ENCODE peak calls at places on chromosome 17, in nine cellular contexts. One of them, this sample, is unnamed.

GRCh38 chr17:3985800-3986199 is 21.6 kb upstream of the ATP2A3 start:
- DNase-seq in neural progenitor cell: no peak
- DNase-seq in fibroblast of lung: no peak
- DNase-seq in PC-9: no peak
- DNase-seq in GM23248: no peak
- DNase-seq in IMR-90: no peak
- DNase-seq in HepG2: no peak
- DNase-seq in GM23338: no peak
- DNase-seq in HCT116: no peak
- DNase-seq in this sample: no peak

GRCh38 chr17:1039511-1040215 is 42.7 kb downstream of the TIMM22 start:
- DNase-seq in fibroblast of lung: no peak
- DNase-seq in HepG2: no peak
- DNase-seq in IMR-90: no peak
- DNase-seq in HCT116: no peak
- DNase-seq in neural progenitor cell: no peak
- DNase-seq in PC-9: no peak
- DNase-seq in GM23338: no peak
- DNase-seq in GM23248: no peak
- DNase-seq in this sample: no peak

GRCh38 chr17:78125138-78125913 is 3.2 kb downstream of the TMC6 start:
- DNase-seq in GM23338: no peak
- DNase-seq in fibroblast of lung: no peak
- DNase-seq in PC-9: no peak
- DNase-seq in IMR-90: no peak
- DNase-seq in GM23248: no peak
- DNase-seq in neural progenitor cell: no peak
- DNase-seq in HepG2: no peak
- DNase-seq in HCT116: no peak
- DNase-seq in this sample: no peak

GRCh38 chr17:68290955-68291835 is at the start of the genes ARSG and SLC16A6:
- DNase-seq in PC-9: peak; percentile 43
- DNase-seq in GM23338: peak; percentile 86
- DNase-seq in HepG2: peak; percentile 78
- DNase-seq in neural progenitor cell: peak; percentile 91
- DNase-seq in fibroblast of lung: peak; percentile 51
- DNase-seq in GM23248: peak; percentile 72
- DNase-seq in HCT116: peak; percentile 54
- DNase-seq in IMR-90: peak; percentile 48
- DNase-seq in this sample: peak; percentile 26

GRCh38 chr17:56912105-56912999 is 1.5 kb downstream of the TRIM25 start:
- DNase-seq in PC-9: no peak
- DNase-seq in HCT116: no peak
- DNase-seq in GM23338: no peak
- DNase-seq in neural progenitor cell: no peak
- DNase-seq in fibroblast of lung: peak; percentile 42
- DNase-seq in IMR-90: no peak
- DNase-seq in GM23248: peak; percentile 66
- DNase-seq in HepG2: peak; percentile 57
- DNase-seq in this sample: no peak

GRCh38 chr17:36761203-36761945 is 160.0 kb downstream of the MRM1 start:
- DNase-seq in fibroblast of lung: no peak
- DNase-seq in neural progenitor cell: peak; percentile 94
- DNase-seq in PC-9: no peak
- DNase-seq in GM23338: peak; percentile 36
- DNase-seq in HCT116: no peak
- DNase-seq in HepG2: no peak
- DNase-seq in GM23248: no peak
- DNase-seq in IMR-90: no peak
- DNase-seq in this sample: peak; percentile 4

GRCh38 chr17:83098241-83099085 is 19.1 kb downstream of the METRNL start:
- DNase-seq in GM23248: peak; percentile 75
- DNase-seq in GM23338: no peak
- DNase-seq in PC-9: no peak
- DNase-seq in fibroblast of lung: no peak
- DNase-seq in HepG2: no peak
- DNase-seq in HCT116: no peak
- DNase-seq in IMR-90: no peak
- DNase-seq in neural progenitor cell: peak; percentile 34
- DNase-seq in this sample: no peak

GRCh38 chr17:79835470-79835899 is 3.8 kb downstream of the CBX4 start:
- DNase-seq in GM23248: no peak
- DNase-seq in PC-9: no peak
- DNase-seq in neural progenitor cell: peak; percentile 69
- DNase-seq in IMR-90: no peak
- DNase-seq in HCT116: no peak
- DNase-seq in GM23338: peak; percentile 64
- DNase-seq in fibroblast of lung: no peak
- DNase-seq in HepG2: no peak
- DNase-seq in this sample: no peak

GRCh38 chr17:8021565-8022357 is 17.1 kb upstream of the ALOX15B start:
- DNase-seq in IMR-90: no peak
- DNase-seq in fibroblast of lung: no peak
- DNase-seq in neural progenitor cell: no peak
- DNase-seq in HepG2: no peak
- DNase-seq in GM23338: no peak
- DNase-seq in PC-9: no peak
- DNase-seq in GM23248: no peak
- DNase-seq in HCT116: no peak
- DNase-seq in this sample: no peak

GRCh38 chr17:44110823-44111633 is 12.4 kb downstream of the HDAC5 start:
- DNase-seq in HCT116: no peak
- DNase-seq in GM23338: peak; percentile 95
- DNase-seq in GM23248: peak; percentile 95
- DNase-seq in PC-9: peak; percentile 61
- DNase-seq in neural progenitor cell: peak; percentile 70
- DNase-seq in IMR-90: peak; percentile 86
- DNase-seq in fibroblast of lung: peak; percentile 94
- DNase-seq in HepG2: peak; percentile 96
- DNase-seq in this sample: peak; percentile 71

GRCh38 chr17:66842505-66842904 is 7.6 kb downstream of the CACNG5 start:
- DNase-seq in PC-9: no peak
- DNase-seq in GM23338: no peak
- DNase-seq in IMR-90: no peak
- DNase-seq in HCT116: no peak
- DNase-seq in neural progenitor cell: no peak
- DNase-seq in GM23248: no peak
- DNase-seq in HepG2: no peak
- DNase-seq in fibroblast of lung: no peak
- DNase-seq in this sample: no peak

GRCh38 chr17:77391668-77392375 is 251.1 kb downstream of the SEC14L1 start:
- DNase-seq in fibroblast of lung: peak; percentile 98
- DNase-seq in HCT116: no peak
- DNase-seq in HepG2: no peak
- DNase-seq in GM23248: peak; percentile 98
- DNase-seq in IMR-90: peak; percentile 99
- DNase-seq in GM23338: peak; percentile 88
- DNase-seq in PC-9: no peak
- DNase-seq in neural progenitor cell: peak; percentile 78
- DNase-seq in this sample: peak; percentile 98

GRCh38 chr17:41339571-41340169 is 11.0 kb downstream of the KRT33A start:
- DNase-seq in neural progenitor cell: no peak
- DNase-seq in GM23338: no peak
- DNase-seq in fibroblast of lung: no peak
- DNase-seq in IMR-90: no peak
- DNase-seq in PC-9: peak; percentile 68
- DNase-seq in HCT116: no peak
- DNase-seq in GM23248: no peak
- DNase-seq in HepG2: no peak
- DNase-seq in this sample: no peak
- H3K4me1 ChIP-seq in neural progenitor cell: no peaks in the 10 kb centered on the region
- H3K4me1 ChIP-seq in GM23338: no peaks in the 10 kb centered on the region
- H3K4me1 ChIP-seq in fibroblast of lung: no peaks in the 10 kb centered on the region
- H3K4me1 ChIP-seq in IMR-90: peaks cover 6% of the 10 kb centered on the region
- H3K4me1 ChIP-seq in PC-9: peaks cover 51% of the 10 kb centered on the region
- H3K4me1 ChIP-seq in HCT116: no peaks in the 10 kb centered on the region
- H3K4me1 ChIP-seq in GM23248: no peaks in the 10 kb centered on the region
- H3K4me1 ChIP-seq in HepG2: no peaks in the 10 kb centered on the region
- H3K4me1 ChIP-seq in this sample: no peaks in the 10 kb centered on the region

GRCh38 chr17:32569171-32570080 is 82.6 kb downstream of the CDK5R1 start:
- DNase-seq in PC-9: peak; percentile 91
- DNase-seq in fibroblast of lung: no peak
- DNase-seq in GM23338: no peak
- DNase-seq in GM23248: peak; percentile 78
- DNase-seq in IMR-90: no peak
- DNase-seq in HepG2: no peak
- DNase-seq in HCT116: no peak
- DNase-seq in neural progenitor cell: no peak
- DNase-seq in this sample: no peak

GRCh38 chr17:32567086-32567485 is 80.3 kb downstream of the CDK5R1 start:
- DNase-seq in GM23338: no peak
- DNase-seq in fibroblast of lung: no peak
- DNase-seq in HCT116: no peak
- DNase-seq in PC-9: no peak
- DNase-seq in GM23248: no peak
- DNase-seq in neural progenitor cell: no peak
- DNase-seq in IMR-90: no peak
- DNase-seq in HepG2: no peak
- DNase-seq in this sample: no peak

GRCh38 chr17:32567511-32567910 is 80.7 kb downstream of the CDK5R1 start:
- DNase-seq in HepG2: no peak
- DNase-seq in neural progenitor cell: no peak
- DNase-seq in fibroblast of lung: no peak
- DNase-seq in GM23338: no peak
- DNase-seq in HCT116: no peak
- DNase-seq in PC-9: no peak
- DNase-seq in GM23248: no peak
- DNase-seq in IMR-90: no peak
- DNase-seq in this sample: no peak

GRCh38 chr17:32570081-32570396 is 83.2 kb downstream of the CDK5R1 start:
- DNase-seq in neural progenitor cell: no peak
- DNase-seq in GM23248: no peak
- DNase-seq in GM23338: no peak
- DNase-seq in IMR-90: no peak
- DNase-seq in fibroblast of lung: no peak
- DNase-seq in PC-9: no peak
- DNase-seq in HepG2: no peak
- DNase-seq in HCT116: no peak
- DNase-seq in this sample: no peak

DNA sequence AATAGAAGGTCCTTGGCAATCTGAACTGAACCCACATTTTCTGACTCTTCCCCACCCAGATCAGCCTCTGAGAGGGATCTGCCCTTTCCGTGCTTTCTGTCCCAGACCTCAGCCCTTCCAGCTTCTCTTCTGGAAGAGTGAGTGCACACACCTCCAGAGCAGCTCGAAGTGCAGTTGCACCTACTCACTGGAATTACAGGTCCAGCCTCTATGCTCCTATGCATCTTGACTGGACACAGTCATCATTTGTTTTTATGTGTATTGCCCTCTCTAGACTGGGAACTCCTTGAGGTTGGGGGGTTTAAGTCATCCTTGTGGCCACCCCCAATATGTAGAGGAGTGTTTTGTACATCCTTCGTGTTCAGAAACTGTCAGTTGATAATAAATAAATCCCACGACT is 81.9 kb downstream of the CDK5R1 start:
- DNase-seq in neural progenitor cell: no peak
- DNase-seq in fibroblast of lung: no peak
- DNase-seq in PC-9: no peak
- DNase-seq in IMR-90: no peak
- DNase-seq in HCT116: no peak
- DNase-seq in GM23338: no peak
- DNase-seq in HepG2: no peak
- DNase-seq in GM23248: no peak
- DNase-seq in this sample: no peak
- H3K27ac ChIP-seq in neural progenitor cell: no peak overlapping the region
- H3K27ac ChIP-seq in fibroblast of lung: no peak overlapping the region
- H3K27ac ChIP-seq in PC-9: peak overlapping the region; percentile 83
- H3K27ac ChIP-seq in IMR-90: no peak overlapping the region
- H3K27ac ChIP-seq in HCT116: no peak overlapping the region
- H3K27ac ChIP-seq in GM23338: no peak overlapping the region
- H3K27ac ChIP-seq in HepG2: no peak overlapping the region
- H3K27ac ChIP-seq in GM23248: peak overlapping the region; percentile 78
- H3K27ac ChIP-seq in this sample: no peak overlapping the region

DNA sequence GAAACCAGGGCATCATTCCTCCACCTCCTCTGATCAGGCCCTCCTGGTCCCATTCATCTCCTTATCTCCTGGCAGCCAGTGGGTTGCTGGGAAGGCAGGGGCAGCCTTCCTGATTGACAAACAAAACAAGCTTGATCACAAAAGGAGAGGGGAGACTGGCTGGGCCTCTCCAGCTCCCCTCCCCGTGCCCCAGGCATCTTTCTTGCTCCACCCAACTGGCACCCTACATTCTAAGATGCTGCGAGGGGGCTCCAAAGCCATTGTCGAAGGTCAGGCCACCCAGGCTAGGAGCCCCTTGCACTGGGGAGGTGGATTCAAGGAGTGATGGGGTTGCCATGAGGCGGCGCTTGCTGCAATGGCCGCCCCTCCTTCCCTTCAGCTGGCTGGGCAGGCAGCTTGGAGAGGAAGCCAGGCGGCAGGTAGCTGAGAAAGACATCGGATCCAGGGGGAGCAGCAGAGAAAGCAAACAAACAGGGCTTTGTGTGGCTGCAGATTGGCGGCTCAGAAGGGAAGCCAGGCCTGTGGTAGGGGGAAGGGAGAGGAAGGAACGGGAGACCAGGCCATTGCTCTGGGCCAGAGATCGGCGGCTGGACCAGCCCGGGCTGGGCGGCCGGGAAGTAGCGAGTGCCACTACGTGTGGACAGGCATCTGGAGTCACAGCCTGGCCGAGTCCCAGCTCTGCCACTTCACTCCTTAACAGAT is 12.1 kb downstream of the RAI1 start:
- DNase-seq in PC-9: peak; percentile 79
- DNase-seq in neural progenitor cell: peak; percentile 85
- DNase-seq in GM23248: peak; percentile 37
- DNase-seq in HepG2: peak; percentile 88
- DNase-seq in fibroblast of lung: no peak
- DNase-seq in IMR-90: no peak
- DNase-seq in HCT116: no peak
- DNase-seq in GM23338: peak; percentile 71
- DNase-seq in this sample: no peak
- H2AFZ ChIP-seq in PC-9: peak overlapping the region; percentile 73
- H2AFZ ChIP-seq in neural progenitor cell: no peak overlapping the region
- H2AFZ ChIP-seq in GM23248: peak overlapping the region; percentile 51
- H2AFZ ChIP-seq in HepG2: no peak overlapping the region
- H2AFZ ChIP-seq in fibroblast of lung: peak overlapping the region; percentile 45
- H2AFZ ChIP-seq in IMR-90: peak overlapping the region; percentile 81
- H2AFZ ChIP-seq in HCT116: no peak overlapping the region
- H2AFZ ChIP-seq in GM23338: peak overlapping the region; percentile 98
- H2AFZ ChIP-seq in this sample: peak overlapping the region; percentile 71

DNA sequence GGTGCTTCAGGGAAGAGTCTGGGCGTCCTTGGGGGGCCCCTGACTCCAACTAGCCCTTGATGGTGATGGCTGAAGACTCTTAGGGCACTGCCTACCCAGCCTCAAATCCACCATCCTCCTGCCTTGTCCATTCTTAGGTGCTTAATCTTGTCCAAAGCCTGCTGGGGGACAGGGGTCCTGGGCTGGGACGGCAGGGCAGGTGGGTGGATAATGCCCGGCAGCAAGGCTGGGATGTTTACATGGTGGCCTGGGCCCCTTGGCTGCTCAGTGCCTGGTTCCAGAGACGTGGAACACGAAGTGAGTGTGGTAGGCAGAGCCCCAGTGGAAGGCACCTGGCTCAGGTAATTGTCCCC is 2.2 kb downstream of the FOXJ1 start:
- DNase-seq in PC-9: no peak
- DNase-seq in HCT116: no peak
- DNase-seq in HepG2: no peak
- DNase-seq in GM23248: no peak
- DNase-seq in IMR-90: no peak
- DNase-seq in fibroblast of lung: no peak
- DNase-seq in GM23338: peak; percentile 11
- DNase-seq in neural progenitor cell: no peak
- DNase-seq in this sample: no peak
- H3K4me1 ChIP-seq in PC-9: peaks cover 30% of the 10 kb centered on the region
- H3K4me1 ChIP-seq in HCT116: peaks cover 20% of the 10 kb centered on the region
- H3K4me1 ChIP-seq in HepG2: peaks cover 91% of the 10 kb centered on the region
- H3K4me1 ChIP-seq in GM23248: no peaks in the 10 kb centered on the region
- H3K4me1 ChIP-seq in IMR-90: no peaks in the 10 kb centered on the region
- H3K4me1 ChIP-seq in fibroblast of lung: peaks cover 4% of the 10 kb centered on the region
- H3K4me1 ChIP-seq in GM23338: peaks cover 84% of the 10 kb centered on the region
- H3K4me1 ChIP-seq in neural progenitor cell: peaks cover 79% of the 10 kb centered on the region
- H3K4me1 ChIP-seq in this sample: peaks cover 7% of the 10 kb centered on the region

This sample was measured in astrocyte.